ENCODE peak calls at places on chromosome 13, in seven cellular contexts. One of them, this sample, is unnamed.

GRCh38 chr13:97388385-97388784 is 45.6 kb upstream of the RAP2A start:
- DNase-seq in neural crest cell: no peak
- DNase-seq in HS-27A: no peak
- DNase-seq in T-helper 2 cell: no peak
- DNase-seq in CD4-positive, CD25-positive, alpha-beta regulatory T cell: no peak
- DNase-seq in effector CD4-positive, alpha-beta T cell: no peak
- DNase-seq in Caki2: no peak
- DNase-seq in this sample: no peak

GRCh38 chr13:97015661-97016350 is 21.5 kb upstream of the OXGR1 start:
- DNase-seq in neural crest cell: no peak
- DNase-seq in HS-27A: no peak
- DNase-seq in T-helper 2 cell: no peak
- DNase-seq in CD4-positive, CD25-positive, alpha-beta regulatory T cell: no peak
- DNase-seq in effector CD4-positive, alpha-beta T cell: no peak
- DNase-seq in Caki2: no peak
- DNase-seq in this sample: no peak

GRCh38 chr13:37407156-37407555 is 191.4 kb downstream of the POSTN start:
- DNase-seq in neural crest cell: no peak
- DNase-seq in HS-27A: no peak
- DNase-seq in T-helper 2 cell: no peak
- DNase-seq in CD4-positive, CD25-positive, alpha-beta regulatory T cell: no peak
- DNase-seq in effector CD4-positive, alpha-beta T cell: no peak
- DNase-seq in Caki2: no peak
- DNase-seq in this sample: no peak

GRCh38 chr13:24007979-24008620 is 110.8 kb upstream of the C1QTNF9B start:
- DNase-seq in neural crest cell: no peak
- DNase-seq in HS-27A: no peak
- DNase-seq in T-helper 2 cell: no peak
- DNase-seq in CD4-positive, CD25-positive, alpha-beta regulatory T cell: no peak
- DNase-seq in effector CD4-positive, alpha-beta T cell: no peak
- DNase-seq in Caki2: no peak
- DNase-seq in this sample: no peak

GRCh38 chr13:88339271-88339741 is 668.1 kb downstream of the SLITRK5 start:
- DNase-seq in neural crest cell: no peak
- DNase-seq in HS-27A: no peak
- DNase-seq in T-helper 2 cell: no peak
- DNase-seq in CD4-positive, CD25-positive, alpha-beta regulatory T cell: no peak
- DNase-seq in effector CD4-positive, alpha-beta T cell: no peak
- DNase-seq in Caki2: no peak
- DNase-seq in this sample: no peak

GRCh38 chr13:27481766-27482165 is 31.4 kb upstream of the MTIF3 start:
- DNase-seq in neural crest cell: peak; percentile 67
- DNase-seq in HS-27A: no peak
- DNase-seq in T-helper 2 cell: no peak
- DNase-seq in CD4-positive, CD25-positive, alpha-beta regulatory T cell: no peak
- DNase-seq in effector CD4-positive, alpha-beta T cell: no peak
- DNase-seq in Caki2: peak; percentile 8
- DNase-seq in this sample: peak; percentile 14

GRCh38 chr13:79481685-79482052 is 714 bp downstream of the NDFIP2 start:
- DNase-seq in neural crest cell: no peak
- DNase-seq in HS-27A: no peak
- DNase-seq in T-helper 2 cell: peak; percentile 13
- DNase-seq in CD4-positive, CD25-positive, alpha-beta regulatory T cell: peak; percentile 4
- DNase-seq in effector CD4-positive, alpha-beta T cell: peak; percentile 24
- DNase-seq in Caki2: no peak
- DNase-seq in this sample: no peak

GRCh38 chr13:37198629-37199028 is 93.2 kb upstream of the CSNK1A1L start:
- DNase-seq in neural crest cell: no peak
- DNase-seq in HS-27A: no peak
- DNase-seq in T-helper 2 cell: no peak
- DNase-seq in CD4-positive, CD25-positive, alpha-beta regulatory T cell: no peak
- DNase-seq in effector CD4-positive, alpha-beta T cell: no peak
- DNase-seq in Caki2: no peak
- DNase-seq in this sample: no peak

GRCh38 chr13:39942901-39943273 is 287.4 kb downstream of the COG6 start:
- DNase-seq in neural crest cell: peak; percentile 57
- DNase-seq in HS-27A: peak; percentile 65
- DNase-seq in T-helper 2 cell: peak; percentile 58
- DNase-seq in CD4-positive, CD25-positive, alpha-beta regulatory T cell: peak; percentile 51
- DNase-seq in effector CD4-positive, alpha-beta T cell: peak; percentile 57
- DNase-seq in Caki2: peak; percentile 66
- DNase-seq in this sample: no peak

GRCh38 chr13:112249644-112250610 is 126.2 kb upstream of the SPACA7 start:
- DNase-seq in neural crest cell: no peak
- DNase-seq in HS-27A: no peak
- DNase-seq in T-helper 2 cell: no peak
- DNase-seq in CD4-positive, CD25-positive, alpha-beta regulatory T cell: no peak
- DNase-seq in effector CD4-positive, alpha-beta T cell: no peak
- DNase-seq in Caki2: no peak
- DNase-seq in this sample: no peak

GRCh38 chr13:33999830-34000605 is 182.1 kb downstream of the RFC3 start:
- DNase-seq in neural crest cell: no peak
- DNase-seq in HS-27A: no peak
- DNase-seq in T-helper 2 cell: no peak
- DNase-seq in CD4-positive, CD25-positive, alpha-beta regulatory T cell: no peak
- DNase-seq in effector CD4-positive, alpha-beta T cell: no peak
- DNase-seq in Caki2: no peak
- DNase-seq in this sample: no peak

GRCh38 chr13:41408061-41408460 is 49.3 kb upstream of the RGCC start:
- DNase-seq in neural crest cell: no peak
- DNase-seq in HS-27A: no peak
- DNase-seq in T-helper 2 cell: no peak
- DNase-seq in CD4-positive, CD25-positive, alpha-beta regulatory T cell: no peak
- DNase-seq in effector CD4-positive, alpha-beta T cell: no peak
- DNase-seq in Caki2: no peak
- DNase-seq in this sample: no peak

GRCh38 chr13:81089758-81090157 is 748.8 kb upstream of the SPRY2 start:
- DNase-seq in neural crest cell: no peak
- DNase-seq in HS-27A: no peak
- DNase-seq in T-helper 2 cell: no peak
- DNase-seq in CD4-positive, CD25-positive, alpha-beta regulatory T cell: no peak
- DNase-seq in effector CD4-positive, alpha-beta T cell: no peak
- DNase-seq in Caki2: no peak
- DNase-seq in this sample: no peak

GRCh38 chr13:113187263-113187669 is 21.2 kb downstream of the PCID2 start:
- DNase-seq in neural crest cell: no peak
- DNase-seq in HS-27A: peak; percentile 94
- DNase-seq in T-helper 2 cell: no peak
- DNase-seq in CD4-positive, CD25-positive, alpha-beta regulatory T cell: no peak
- DNase-seq in effector CD4-positive, alpha-beta T cell: peak; percentile 26
- DNase-seq in Caki2: peak; percentile 93
- DNase-seq in this sample: peak; percentile 97

GRCh38 chr13:19185865-19186645 is 4.4 kb upstream of the TUBA3C start:
- DNase-seq in neural crest cell: no peak
- DNase-seq in HS-27A: no peak
- DNase-seq in T-helper 2 cell: no peak
- DNase-seq in CD4-positive, CD25-positive, alpha-beta regulatory T cell: no peak
- DNase-seq in effector CD4-positive, alpha-beta T cell: no peak
- DNase-seq in Caki2: no peak
- DNase-seq in this sample: no peak

GRCh38 chr13:28258401-28258800 is 120.1 kb downstream of the PAN3 start:
- DNase-seq in neural crest cell: no peak
- DNase-seq in HS-27A: no peak
- DNase-seq in T-helper 2 cell: no peak
- DNase-seq in CD4-positive, CD25-positive, alpha-beta regulatory T cell: no peak
- DNase-seq in effector CD4-positive, alpha-beta T cell: no peak
- DNase-seq in Caki2: no peak
- DNase-seq in this sample: peak; percentile 34

GRCh38 chr13:97810152-97810551 is 143.3 kb upstream of the IPO5 start:
- DNase-seq in neural crest cell: no peak
- DNase-seq in HS-27A: no peak
- DNase-seq in T-helper 2 cell: no peak
- DNase-seq in CD4-positive, CD25-positive, alpha-beta regulatory T cell: no peak
- DNase-seq in effector CD4-positive, alpha-beta T cell: no peak
- DNase-seq in Caki2: no peak
- DNase-seq in this sample: no peak

GRCh38 chr13:75635621-75636338 is at the start of gene LMO7:
- DNase-seq in neural crest cell: peak; percentile 31
- DNase-seq in HS-27A: no peak
- DNase-seq in T-helper 2 cell: peak; percentile 34
- DNase-seq in CD4-positive, CD25-positive, alpha-beta regulatory T cell: peak; percentile 50
- DNase-seq in effector CD4-positive, alpha-beta T cell: no peak
- DNase-seq in Caki2: peak; percentile 46
- DNase-seq in this sample: no peak

GRCh38 chr13:51760592-51760991 is 43.4 kb downstream of the DHRS12 start:
- DNase-seq in neural crest cell: no peak
- DNase-seq in HS-27A: no peak
- DNase-seq in T-helper 2 cell: no peak
- DNase-seq in CD4-positive, CD25-positive, alpha-beta regulatory T cell: no peak
- DNase-seq in effector CD4-positive, alpha-beta T cell: no peak
- DNase-seq in Caki2: no peak
- DNase-seq in this sample: no peak

GRCh38 chr13:30341815-30342570 is 34.6 kb upstream of the KATNAL1 start:
- DNase-seq in neural crest cell: no peak
- DNase-seq in HS-27A: peak; percentile 40
- DNase-seq in T-helper 2 cell: no peak
- DNase-seq in CD4-positive, CD25-positive, alpha-beta regulatory T cell: no peak
- DNase-seq in effector CD4-positive, alpha-beta T cell: no peak
- DNase-seq in Caki2: peak; percentile 3
- DNase-seq in this sample: no peak

GRCh38 chr13:113129921-113130750 is 7.5 kb downstream of the F10 start:
- DNase-seq in neural crest cell: no peak
- DNase-seq in HS-27A: no peak
- DNase-seq in T-helper 2 cell: no peak
- DNase-seq in CD4-positive, CD25-positive, alpha-beta regulatory T cell: no peak
- DNase-seq in effector CD4-positive, alpha-beta T cell: no peak
- DNase-seq in Caki2: no peak
- DNase-seq in this sample: no peak

GRCh38 chr13:51784097-51784496 is 19.9 kb downstream of the DHRS12 start:
- DNase-seq in neural crest cell: no peak
- DNase-seq in HS-27A: no peak
- DNase-seq in T-helper 2 cell: no peak
- DNase-seq in CD4-positive, CD25-positive, alpha-beta regulatory T cell: no peak
- DNase-seq in effector CD4-positive, alpha-beta T cell: no peak
- DNase-seq in Caki2: no peak
- DNase-seq in this sample: no peak

GRCh38 chr13:63901630-63902029 is 2486.0 kb upstream of the PCDH20 start:
- DNase-seq in neural crest cell: no peak
- DNase-seq in HS-27A: no peak
- DNase-seq in T-helper 2 cell: no peak
- DNase-seq in CD4-positive, CD25-positive, alpha-beta regulatory T cell: no peak
- DNase-seq in effector CD4-positive, alpha-beta T cell: no peak
- DNase-seq in Caki2: no peak
- DNase-seq in this sample: no peak

GRCh38 chr13:32581177-32581786 is 5.0 kb upstream of the PDS5B start:
- DNase-seq in neural crest cell: no peak
- DNase-seq in HS-27A: no peak
- DNase-seq in T-helper 2 cell: no peak
- DNase-seq in CD4-positive, CD25-positive, alpha-beta regulatory T cell: no peak
- DNase-seq in effector CD4-positive, alpha-beta T cell: no peak
- DNase-seq in Caki2: no peak
- DNase-seq in this sample: peak; percentile 22

GRCh38 chr13:111974065-111974640 is 92.8 kb upstream of the SOX1 start:
- DNase-seq in neural crest cell: no peak
- DNase-seq in HS-27A: no peak
- DNase-seq in T-helper 2 cell: no peak
- DNase-seq in CD4-positive, CD25-positive, alpha-beta regulatory T cell: no peak
- DNase-seq in effector CD4-positive, alpha-beta T cell: no peak
- DNase-seq in Caki2: no peak
- DNase-seq in this sample: no peak

GRCh38 chr13:33349996-33350826 is 64.7 kb upstream of the STARD13 start:
- DNase-seq in neural crest cell: peak; percentile 12
- DNase-seq in HS-27A: no peak
- DNase-seq in T-helper 2 cell: no peak
- DNase-seq in CD4-positive, CD25-positive, alpha-beta regulatory T cell: no peak
- DNase-seq in effector CD4-positive, alpha-beta T cell: no peak
- DNase-seq in Caki2: no peak
- DNase-seq in this sample: no peak

GRCh38 chr13:23656637-23657036 is 86.4 kb downstream of the TNFRSF19 start:
- DNase-seq in neural crest cell: no peak
- DNase-seq in HS-27A: no peak
- DNase-seq in T-helper 2 cell: no peak
- DNase-seq in CD4-positive, CD25-positive, alpha-beta regulatory T cell: no peak
- DNase-seq in effector CD4-positive, alpha-beta T cell: no peak
- DNase-seq in Caki2: no peak
- DNase-seq in this sample: no peak

GRCh38 chr13:55199132-55199531 is 1941.6 kb upstream of the PRR20A start:
- DNase-seq in neural crest cell: no peak
- DNase-seq in HS-27A: no peak
- DNase-seq in T-helper 2 cell: no peak
- DNase-seq in CD4-positive, CD25-positive, alpha-beta regulatory T cell: no peak
- DNase-seq in effector CD4-positive, alpha-beta T cell: no peak
- DNase-seq in Caki2: peak; percentile 0
- DNase-seq in this sample: no peak

GRCh38 chr13:45482571-45483173 is 17.9 kb downstream of the COG3 start:
- DNase-seq in neural crest cell: no peak
- DNase-seq in HS-27A: no peak
- DNase-seq in T-helper 2 cell: no peak
- DNase-seq in CD4-positive, CD25-positive, alpha-beta regulatory T cell: no peak
- DNase-seq in effector CD4-positive, alpha-beta T cell: no peak
- DNase-seq in Caki2: no peak
- DNase-seq in this sample: peak; percentile 27

GRCh38 chr13:94050686-94051085 is 428.8 kb downstream of the DCT start:
- DNase-seq in neural crest cell: no peak
- DNase-seq in HS-27A: no peak
- DNase-seq in T-helper 2 cell: no peak
- DNase-seq in CD4-positive, CD25-positive, alpha-beta regulatory T cell: no peak
- DNase-seq in effector CD4-positive, alpha-beta T cell: no peak
- DNase-seq in Caki2: no peak
- DNase-seq in this sample: no peak

This sample was measured in glomerular endothelial cell.